ENCODE peak calls at places on chromosomes 12 and 14, in seven cellular contexts. I is IMR-90, Y is fibroblast of mammary gland, W is foreskin fibroblast, F is ovary, Q is HFF-Myc, A is choroid plexus epithelial cell. J is an unnamed sample.

GRCh38 chr14:55518391-55518790 is 61.6 kb upstream of the KTN1 start:
- DNase-seq in I (peak; percentile 38), Y (peak; percentile 10), W (no peak), F (no peak), Q (no peak), A (peak; percentile 46), J (no peak)

GRCh38 chr12:3972576-3972975 is 99.4 kb upstream of the PARP11 start:
- DNase-seq in I (no peak), Y (no peak), W (no peak), F (no peak), Q (no peak), A (no peak), J (no peak)

GRCh38 chr12:51070004-51070403 is 13.4 kb downstream of the CSRNP2 start:
- DNase-seq in I (peak; percentile 49), Y (peak; percentile 78), W (no peak), F (no peak), Q (no peak), A (peak; percentile 86), J (no peak)

GRCh38 chr12:130706311-130706710 is 9.8 kb downstream of the RIMBP2 start:
- DNase-seq in I (no peak), Y (no peak), W (no peak), F (no peak), Q (no peak), A (no peak), J (no peak)

GRCh38 chr12:102300824-102301461 is 103.3 kb upstream of the PMCH start:
- DNase-seq in I (peak; percentile 73), Y (peak; percentile 77), W (peak; percentile 29), F (no peak), Q (peak; percentile 41), A (peak; percentile 79), J (peak; percentile 33)

GRCh38 chr14:55864890-55865655 is 253.1 kb upstream of the PELI2 start:
- DNase-seq in I (no peak), Y (no peak), W (no peak), F (no peak), Q (no peak), A (no peak), J (no peak)

GRCh38 chr12:48441122-48441521 is 31.2 kb upstream of the ANP32D start:
- DNase-seq in I (no peak), Y (no peak), W (no peak), F (no peak), Q (no peak), A (no peak), J (no peak)

GRCh38 chr14:98926151-98926550 is 345.8 kb downstream of the BCL11B start:
- DNase-seq in I (no peak), Y (no peak), W (no peak), F (no peak), Q (no peak), A (no peak), J (no peak)

GRCh38 chr14:61568572-61569011 is 126.7 kb upstream of the HIF1A start:
- DNase-seq in I (no peak), Y (no peak), W (no peak), F (no peak), Q (no peak), A (no peak), J (no peak)
- H3K4me3 ChIP-seq in I (no peak overlapping the region), Y (no peak overlapping the region), W (no peak overlapping the region), F (no peak overlapping the region), Q (no peak overlapping the region), A (no peak overlapping the region), J (no peak overlapping the region)

GRCh38 chr14:50821471-50822464 is 9.2 kb downstream of the NIN start:
- DNase-seq in I (no peak), Y (no peak), W (no peak), F (no peak), Q (no peak), A (no peak), J (no peak)
- TF ChIP-seq CTCF in I (no peak), Y (no peak), W (no peak), F (no peak), Q (no peak), A (no peak), J (no peak)

GRCh38 chr12:45975506-45975905 is 14.9 kb downstream of the SCAF11 start:
- DNase-seq in I (no peak), Y (no peak), W (no peak), F (no peak), Q (no peak), A (no peak), J (no peak)
- H3K4me3 ChIP-seq in I (no peak overlapping the region), Y (no peak overlapping the region), W (no peak overlapping the region), F (no peak overlapping the region), Q (no peak overlapping the region), A (no peak overlapping the region), J (no peak overlapping the region)

GRCh38 chr14:103105580-103106168 is 11.1 kb downstream of the EXOC3L4 start:
- DNase-seq in I (no peak), Y (no peak), W (no peak), F (no peak), Q (no peak), A (no peak), J (peak; percentile 25)
- TF ChIP-seq CTCF in I (peak; percentile 7), Y (no peak), W (no peak), F (no peak), Q (no peak), A (peak; percentile 10), J (peak; percentile 61)

DNA sequence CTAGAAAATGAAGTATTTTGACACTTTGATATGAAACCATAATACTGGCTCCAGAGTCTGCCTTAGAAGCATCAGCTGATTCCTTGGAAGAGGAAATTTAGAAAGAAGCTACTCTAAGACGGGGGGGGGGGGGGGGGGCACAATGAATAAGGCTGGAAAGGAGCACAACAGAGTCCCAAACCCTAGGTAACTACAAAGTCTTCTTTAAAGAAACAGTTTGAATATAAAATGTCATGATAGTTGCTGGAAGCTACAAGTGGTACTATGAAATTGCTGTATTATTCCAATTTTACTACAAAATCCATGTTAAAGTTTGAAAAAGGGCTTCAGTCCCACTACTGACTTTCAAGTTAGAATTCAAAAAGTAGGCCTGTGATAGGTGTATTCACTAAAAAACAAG is 31.6 kb downstream of the CDK17 start:
- DNase-seq in I (no peak), Y (no peak), W (no peak), F (no peak), Q (no peak), A (no peak), J (no peak)
- H3K4me3 ChIP-seq in I (no peak overlapping the region), Y (no peak overlapping the region), W (no peak overlapping the region), F (no peak overlapping the region), Q (no peak overlapping the region), A (no peak overlapping the region), J (no peak overlapping the region)

GRCh38 chr14:35944847-35945246 is 118.7 kb downstream of the BRMS1L start:
- DNase-seq in I (no peak), Y (no peak), W (no peak), F (no peak), Q (no peak), A (no peak), J (peak; percentile 53)
- TF ChIP-seq CTCF in I (no peak), Y (no peak), W (no peak), F (no peak), Q (peak; percentile 15), A (no peak), J (peak; percentile 63)